ENCODE peak calls at places on chromosomes 7 and 10, in nine cellular contexts. C is ovary, P is OCI-LY7, Y is body of pancreas, R is psoas muscle, K is sigmoid colon, S is heart left ventricle, A is uterus, J is IMR-90. D is an unnamed sample.

GRCh38 chr10:51117053-51117660 is 42.9 kb downstream of the PRKG1 start:
- DNase-seq in S (no peak), J (peak; percentile 13), C (no peak), Y (no peak), P (no peak), A (no peak), R (no peak), K (no peak), D (no peak)

GRCh38 chr7:15938153-15938552 is 251.7 kb upstream of the MEOX2 start:
- DNase-seq in P (no peak), A (no peak), J (peak; percentile 25), Y (no peak), K (no peak), S (no peak), C (no peak), R (no peak), D (no peak)

GRCh38 chr7:41039386-41040315 is 663.2 kb downstream of the INHBA start:
- DNase-seq in A (no peak), J (peak; percentile 66), R (no peak), P (no peak), C (no peak), S (no peak), K (no peak), Y (no peak), D (no peak)

GRCh38 chr10:114172776-114173555 is 1.0 kb downstream of the CCDC186 start:
- DNase-seq in J (no peak), R (no peak), Y (no peak), S (no peak), C (no peak), A (no peak), P (no peak), K (no peak), D (no peak)

GRCh38 chr10:100345570-100346330 is 1.3 kb upstream of the SCD start:
- DNase-seq in J (peak; percentile 74), K (no peak), A (no peak), S (no peak), C (no peak), Y (no peak), P (peak; percentile 50), R (no peak), D (peak; percentile 57)

GRCh38 chr10:70761031-70761601 is 24.1 kb downstream of the TBATA start:
- DNase-seq in P (no peak), R (no peak), A (no peak), Y (no peak), S (peak; percentile 37), K (peak; percentile 34), J (no peak), C (no peak), D (peak; percentile 76)

GRCh38 chr7:102317231-102318059 is 30.8 kb downstream of the SH2B2 start:
- DNase-seq in K (no peak), Y (no peak), C (no peak), A (no peak), J (no peak), R (no peak), S (no peak), P (peak; percentile 54), D (no peak)

GRCh38 chr10:130487562-130487961 is 351.4 kb downstream of the GLRX3 start:
- DNase-seq in R (no peak), A (no peak), S (no peak), C (no peak), K (peak; percentile 24), J (no peak), P (no peak), Y (no peak), D (no peak)

GRCh38 chr7:2999078-2999500 is 44.6 kb downstream of the CARD11 start:
- DNase-seq in J (no peak), C (no peak), K (peak; percentile 13), S (no peak), R (no peak), A (no peak), P (no peak), Y (no peak), D (no peak)

GRCh38 chr10:29622382-29622885 is 12.3 kb downstream of the SVIL start:
- DNase-seq in Y (no peak), S (no peak), R (no peak), J (no peak), P (no peak), C (no peak), A (no peak), K (no peak), D (no peak)

GRCh38 chr10:70558871-70559810 is 43.4 kb downstream of the PRF1 start:
- DNase-seq in Y (peak; percentile 48), K (peak; percentile 76), J (peak; percentile 34), R (no peak), P (peak; percentile 72), S (peak; percentile 85), A (no peak), C (peak; percentile 56), D (peak; percentile 90)

GRCh38 chr10:45520476-45520875 is 146.5 kb downstream of the ALOX5 start:
- DNase-seq in P (peak; percentile 65), J (no peak), C (no peak), A (no peak), Y (no peak), R (no peak), S (no peak), K (no peak), D (no peak)

GRCh38 chr7:9022456-9022855 is 589.0 kb downstream of the NXPH1 start:
- DNase-seq in Y (no peak), S (no peak), R (no peak), A (no peak), K (no peak), P (no peak), J (no peak), C (no peak), D (no peak)

GRCh38 chr7:102988088-102988487 is 75.3 kb downstream of the LRRC17 start:
- DNase-seq in K (no peak), Y (no peak), J (no peak), A (no peak), P (no peak), R (no peak), C (no peak), S (no peak), D (no peak)

GRCh38 chr7:24290004-24290641 is 6.1 kb downstream of the NPY start:
- DNase-seq in C (no peak), A (no peak), Y (peak; percentile 21), K (no peak), S (no peak), R (no peak), J (peak; percentile 18), P (peak; percentile 90), D (peak; percentile 37)

GRCh38 chr10:100046088-100046487 is 35.6 kb downstream of the CPN1 start:
- DNase-seq in K (peak; percentile 92), P (peak; percentile 92), A (peak; percentile 86), S (peak; percentile 92), C (peak; percentile 90), J (peak; percentile 81), Y (peak; percentile 85), R (peak; percentile 85), D (peak; percentile 94)

GRCh38 chr10:18043148-18043547 is 91.4 kb downstream of the SLC39A12 start:
- DNase-seq in Y (no peak), C (no peak), S (no peak), P (no peak), A (no peak), R (no peak), K (no peak), J (peak; percentile 81), D (no peak)

GRCh38 chr7:37987732-37988131 is 67.3 kb downstream of the EPDR1 start:
- DNase-seq in K (no peak), C (no peak), S (no peak), J (no peak), R (no peak), P (no peak), A (no peak), Y (peak; percentile 16), D (no peak)

DNA sequence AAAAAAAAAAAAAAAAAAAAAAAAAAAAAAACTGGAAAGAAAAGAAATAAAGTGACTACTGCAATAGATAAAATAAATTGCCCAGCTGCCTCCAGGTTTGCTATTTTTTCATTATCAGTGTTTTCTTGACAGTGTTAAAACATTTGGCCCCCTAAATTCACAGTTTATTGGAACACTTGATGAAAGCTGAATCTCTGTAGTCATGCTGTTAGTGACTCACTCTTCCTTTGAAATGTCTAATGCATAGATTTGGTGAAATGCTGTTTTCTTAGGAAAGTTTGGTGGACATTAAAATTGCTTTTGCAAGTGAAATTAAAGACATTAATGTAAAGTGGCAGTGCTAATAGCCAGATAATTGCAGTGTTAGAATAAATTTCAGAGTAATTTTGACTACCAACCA is 785.2 kb downstream of the NRG3 start:
- DNase-seq in S (no peak), K (no peak), A (no peak), Y (no peak), R (no peak), C (no peak), J (no peak), P (no peak), D (no peak)
- H3K4me1 ChIP-seq in S (no peaks in the 10 kb centered on the region), K (no peaks in the 10 kb centered on the region), A (no peaks in the 10 kb centered on the region), Y (no peaks in the 10 kb centered on the region), R (no peaks in the 10 kb centered on the region), C (no peaks in the 10 kb centered on the region), J (no peaks in the 10 kb centered on the region), P (no peaks in the 10 kb centered on the region), D (no peaks in the 10 kb centered on the region)

GRCh38 chr7:93948106-93948505 is 26.6 kb downstream of the GNG11 start:
- DNase-seq in C (no peak), A (no peak), S (no peak), K (no peak), J (peak; percentile 76), Y (no peak), P (no peak), R (no peak), D (no peak)

GRCh38 chr7:93945756-93946540 is 24.4 kb downstream of the GNG11 start:
- DNase-seq in R (no peak), J (no peak), Y (no peak), K (no peak), P (no peak), S (no peak), C (no peak), A (no peak), D (no peak)

GRCh38 chr7:93945083-93945482 is 23.5 kb downstream of the GNG11 start:
- DNase-seq in C (no peak), P (no peak), Y (no peak), R (no peak), A (no peak), J (no peak), S (no peak), K (no peak), D (no peak)

GRCh38 chr7:93949468-93949867 is 27.9 kb downstream of the GNG11 start:
- DNase-seq in J (peak; percentile 90), R (no peak), C (no peak), A (no peak), K (no peak), P (no peak), S (no peak), Y (no peak), D (no peak)

GRCh38 chr7:93948873-93949272 is 27.3 kb downstream of the GNG11 start:
- DNase-seq in C (no peak), P (no peak), A (no peak), S (no peak), J (no peak), Y (no peak), R (no peak), K (no peak), D (no peak)
- TF ChIP-seq CTCF in C (no peak), P (no peak), A (no peak), S (no peak), J (no peak), Y (no peak), R (no peak), K (no peak), D (no peak)

GRCh38 chr10:11209810-11210141 is 192.1 kb downstream of the CELF2 start:
- DNase-seq in A (no peak), K (no peak), R (no peak), S (no peak), Y (peak; percentile 45), J (no peak), P (no peak), C (no peak), D (no peak)
- H3K27ac ChIP-seq in A (peak overlapping the region; percentile 53), K (no peak overlapping the region), R (no peak overlapping the region), S (no peak overlapping the region), Y (no peak overlapping the region), J (no peak overlapping the region), P (no peak overlapping the region), C (no peak overlapping the region), D (no peak overlapping the region)

GRCh38 chr10:125155101-125155500 is 5.3 kb downstream of the CTBP2 start:
- DNase-seq in J (no peak), C (no peak), P (no peak), A (no peak), R (no peak), S (no peak), Y (no peak), K (peak; percentile 56), D (no peak)
- H3K4me1 ChIP-seq in J (peaks cover 23% of the 10 kb centered on the region), C (peaks cover 25% of the 10 kb centered on the region), P (no peaks in the 10 kb centered on the region), A (peaks cover 26% of the 10 kb centered on the region), R (peaks cover 70% of the 10 kb centered on the region), S (peaks cover 12% of the 10 kb centered on the region), Y (peaks cover 77% of the 10 kb centered on the region), K (peaks cover 75% of the 10 kb centered on the region), D (peaks cover 64% of the 10 kb centered on the region)

D was measured in testis.